ENCODE peak calls at places on chromosomes 2 and 18, in four cellular contexts. One of them, this sample, is unnamed. For H3K36me3, the result is how much of the 10 kb centered on the place peaks cover.

GRCh38 chr2:182077451-182078142 is 91.9 kb downstream of the PPP1R1C start:
- DNase-seq in HepG2: peak
- DNase-seq in GM12878: no peak
- DNase-seq in K562: peak
- DNase-seq in this sample: peak

GRCh38 chr2:227860116-227860724 is 11.2 kb upstream of the DAW1 start:
- DNase-seq in K562: no peak
- DNase-seq in HepG2: no peak
- DNase-seq in GM12878: no peak
- DNase-seq in this sample: no peak

GRCh38 chr2:209984291-209984690 is 18.1 kb upstream of the RPE start:
- DNase-seq in K562: no peak
- DNase-seq in HepG2: no peak
- DNase-seq in GM12878: no peak
- DNase-seq in this sample: no peak

GRCh38 chr2:111972955-111973565 is 74.7 kb downstream of the MERTK start:
- DNase-seq in GM12878: peak
- DNase-seq in HepG2: no peak
- DNase-seq in K562: no peak
- DNase-seq in this sample: no peak

GRCh38 chr2:78260861-78261260 is 738.7 kb upstream of the LRRTM4 start:
- DNase-seq in HepG2: peak
- DNase-seq in K562: no peak
- DNase-seq in GM12878: no peak
- DNase-seq in this sample: no peak

GRCh38 chr2:130749641-130750040 is 5.7 kb upstream of the AMER3 start:
- DNase-seq in K562: no peak
- DNase-seq in GM12878: no peak
- DNase-seq in HepG2: no peak
- DNase-seq in this sample: no peak

GRCh38 chr18:80033181-80034067 is 810 bp upstream of the RBFA start:
- DNase-seq in K562: peak
- DNase-seq in HepG2: no peak
- DNase-seq in GM12878: no peak
- DNase-seq in this sample: no peak

GRCh38 chr2:48587560-48587959 is 30.1 kb upstream of the GTF2A1L start:
- DNase-seq in HepG2: no peak
- DNase-seq in K562: no peak
- DNase-seq in GM12878: no peak
- DNase-seq in this sample: no peak

GRCh38 chr18:61606068-61606660 is 272.9 kb downstream of the CDH20 start:
- DNase-seq in K562: no peak
- DNase-seq in HepG2: no peak
- DNase-seq in GM12878: no peak
- DNase-seq in this sample: no peak

GRCh38 chr2:152790883-152791282 is 72.5 kb downstream of the ARL6IP6 start:
- DNase-seq in GM12878: no peak
- DNase-seq in K562: no peak
- DNase-seq in HepG2: no peak
- DNase-seq in this sample: no peak

GRCh38 chr2:14632133-14632936 is at the start of gene LRATD1:
- DNase-seq in HepG2: peak
- DNase-seq in GM12878: no peak
- DNase-seq in K562: peak
- DNase-seq in this sample: peak

GRCh38 chr18:68803371-68803770 is 5.5 kb downstream of the CCDC102B start:
- DNase-seq in GM12878: no peak
- DNase-seq in HepG2: no peak
- DNase-seq in K562: no peak
- DNase-seq in this sample: no peak

GRCh38 chr2:7196871-7197270 is 279.7 kb downstream of the RNF144A start:
- DNase-seq in GM12878: no peak
- DNase-seq in HepG2: no peak
- DNase-seq in K562: no peak
- DNase-seq in this sample: no peak

GRCh38 chr2:209936106-209936663 is 66.3 kb upstream of the RPE start:
- DNase-seq in K562: no peak
- DNase-seq in GM12878: no peak
- DNase-seq in HepG2: no peak
- DNase-seq in this sample: no peak

GRCh38 chr2:3023531-3023930 is 354.1 kb downstream of the EIPR1 start:
- DNase-seq in GM12878: no peak
- DNase-seq in K562: no peak
- DNase-seq in HepG2: no peak
- DNase-seq in this sample: no peak

GRCh38 chr2:3021720-3022119 is 355.9 kb downstream of the EIPR1 start:
- DNase-seq in GM12878: no peak
- DNase-seq in HepG2: no peak
- DNase-seq in K562: no peak
- DNase-seq in this sample: no peak

GRCh38 chr2:3025261-3025660 is 352.4 kb downstream of the EIPR1 start:
- DNase-seq in K562: no peak
- DNase-seq in HepG2: no peak
- DNase-seq in GM12878: no peak
- DNase-seq in this sample: no peak

GRCh38 chr2:3024401-3024935 is 353.1 kb downstream of the EIPR1 start:
- DNase-seq in GM12878: no peak
- DNase-seq in K562: no peak
- DNase-seq in HepG2: no peak
- DNase-seq in this sample: no peak

DNA sequence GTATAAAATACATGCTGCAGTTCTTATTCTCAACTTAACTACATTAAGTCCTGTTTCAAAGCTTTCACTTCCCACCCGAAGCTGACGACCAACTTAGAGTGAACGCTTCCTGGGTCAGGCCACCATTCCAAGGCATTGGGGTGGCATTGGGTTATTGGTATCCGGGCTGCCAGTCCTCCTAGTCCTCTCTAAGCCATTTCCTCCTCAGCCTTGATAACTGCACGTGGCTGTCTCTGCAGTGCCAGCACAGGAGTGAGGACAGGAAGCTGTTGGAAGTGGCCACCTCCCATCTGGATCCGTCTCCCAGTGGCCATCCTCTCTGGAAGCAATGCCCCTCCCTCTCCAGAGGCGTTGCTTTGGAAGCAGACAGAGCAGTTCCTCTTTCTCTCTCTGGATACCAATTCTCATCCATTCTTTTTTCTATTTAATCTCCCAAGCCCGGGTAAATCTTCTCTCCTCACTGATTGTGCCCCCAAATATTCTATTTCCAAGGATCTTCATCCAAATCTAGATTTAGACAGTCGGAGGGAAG is 354.7 kb downstream of the EIPR1 start:
- DNase-seq in K562: no peak
- DNase-seq in HepG2: no peak
- DNase-seq in GM12878: no peak
- DNase-seq in this sample: no peak
- TF ChIP-seq NFIC in K562: no peak
- TF ChIP-seq NFIC in HepG2: no peak
- TF ChIP-seq NFIC in GM12878: no peak
- TF ChIP-seq NFIC in this sample: no peak

DNA sequence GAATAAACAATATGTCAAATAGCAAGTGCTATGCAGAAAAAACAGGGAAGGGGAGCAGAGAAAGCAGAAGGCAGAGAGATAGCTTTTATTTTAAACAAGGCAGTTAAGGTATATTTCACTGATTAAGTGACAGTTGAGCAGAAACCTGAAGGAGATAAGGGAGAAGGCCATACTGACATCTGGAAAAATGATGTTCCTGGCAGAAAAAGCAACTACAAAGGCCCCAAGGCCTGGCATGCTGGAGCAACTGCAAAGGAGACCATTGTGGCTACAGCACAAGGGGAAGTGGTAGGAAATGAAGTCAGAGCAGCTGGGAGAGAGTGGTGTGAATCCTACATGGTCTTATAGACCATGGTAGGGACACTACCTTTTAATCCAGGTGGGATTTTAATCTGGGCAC is 8.9 kb upstream of the PCBP1 start:
- DNase-seq in K562: peak
- DNase-seq in HepG2: no peak
- DNase-seq in GM12878: no peak
- DNase-seq in this sample: no peak
- H3K36me3 ChIP-seq in K562: half or more
- H3K36me3 ChIP-seq in HepG2: under half
- H3K36me3 ChIP-seq in GM12878: under half
- H3K36me3 ChIP-seq in this sample: under half

DNA sequence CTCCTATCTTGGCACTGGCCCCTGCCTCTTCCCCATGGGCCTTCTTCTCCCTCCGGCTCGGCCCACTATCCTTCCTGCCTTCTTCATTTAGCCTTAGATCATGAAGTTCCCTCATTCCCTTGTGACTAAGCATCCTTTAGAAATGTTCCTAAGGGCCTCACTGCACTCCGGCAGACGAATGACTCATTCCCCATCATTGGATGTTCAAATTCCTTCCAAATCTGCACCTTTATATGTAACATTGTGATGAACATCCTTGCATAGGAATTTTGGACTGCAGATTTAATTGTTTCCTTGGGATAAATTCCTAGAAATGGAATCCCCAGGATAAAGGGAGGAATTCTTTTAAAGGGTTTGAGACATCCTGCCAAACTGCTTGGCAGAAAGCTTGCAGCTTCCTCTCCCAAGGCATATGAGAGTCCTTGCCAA is 19.0 kb downstream of the CRACDL start:
- DNase-seq in GM12878: no peak
- DNase-seq in HepG2: no peak
- DNase-seq in K562: no peak
- DNase-seq in this sample: no peak
- TF ChIP-seq NFIC in GM12878: no peak
- TF ChIP-seq NFIC in HepG2: no peak
- TF ChIP-seq NFIC in K562: no peak
- TF ChIP-seq NFIC in this sample: peak

GRCh38 chr2:236078675-236079255 is 89.4 kb downstream of the GBX2 start:
- DNase-seq in GM12878: no peak
- DNase-seq in K562: no peak
- DNase-seq in HepG2: no peak
- DNase-seq in this sample: no peak

GRCh38 chr2:236073246-236073645 is 94.9 kb downstream of the GBX2 start:
- DNase-seq in K562: peak
- DNase-seq in GM12878: no peak
- DNase-seq in HepG2: no peak
- DNase-seq in this sample: peak

GRCh38 chr2:236073867-236074655 is 94.1 kb downstream of the GBX2 start:
- DNase-seq in HepG2: no peak
- DNase-seq in GM12878: no peak
- DNase-seq in K562: no peak
- DNase-seq in this sample: no peak

GRCh38 chr2:236080412-236080811 is 87.8 kb downstream of the GBX2 start:
- DNase-seq in K562: no peak
- DNase-seq in GM12878: no peak
- DNase-seq in HepG2: no peak
- DNase-seq in this sample: no peak

GRCh38 chr2:236075802-236076201 is 92.4 kb downstream of the GBX2 start:
- DNase-seq in GM12878: no peak
- DNase-seq in HepG2: peak
- DNase-seq in K562: no peak
- DNase-seq in this sample: no peak
- H3K36me3 ChIP-seq in GM12878: under half
- H3K36me3 ChIP-seq in HepG2: under half
- H3K36me3 ChIP-seq in K562: under half
- H3K36me3 ChIP-seq in this sample: under half

DNA sequence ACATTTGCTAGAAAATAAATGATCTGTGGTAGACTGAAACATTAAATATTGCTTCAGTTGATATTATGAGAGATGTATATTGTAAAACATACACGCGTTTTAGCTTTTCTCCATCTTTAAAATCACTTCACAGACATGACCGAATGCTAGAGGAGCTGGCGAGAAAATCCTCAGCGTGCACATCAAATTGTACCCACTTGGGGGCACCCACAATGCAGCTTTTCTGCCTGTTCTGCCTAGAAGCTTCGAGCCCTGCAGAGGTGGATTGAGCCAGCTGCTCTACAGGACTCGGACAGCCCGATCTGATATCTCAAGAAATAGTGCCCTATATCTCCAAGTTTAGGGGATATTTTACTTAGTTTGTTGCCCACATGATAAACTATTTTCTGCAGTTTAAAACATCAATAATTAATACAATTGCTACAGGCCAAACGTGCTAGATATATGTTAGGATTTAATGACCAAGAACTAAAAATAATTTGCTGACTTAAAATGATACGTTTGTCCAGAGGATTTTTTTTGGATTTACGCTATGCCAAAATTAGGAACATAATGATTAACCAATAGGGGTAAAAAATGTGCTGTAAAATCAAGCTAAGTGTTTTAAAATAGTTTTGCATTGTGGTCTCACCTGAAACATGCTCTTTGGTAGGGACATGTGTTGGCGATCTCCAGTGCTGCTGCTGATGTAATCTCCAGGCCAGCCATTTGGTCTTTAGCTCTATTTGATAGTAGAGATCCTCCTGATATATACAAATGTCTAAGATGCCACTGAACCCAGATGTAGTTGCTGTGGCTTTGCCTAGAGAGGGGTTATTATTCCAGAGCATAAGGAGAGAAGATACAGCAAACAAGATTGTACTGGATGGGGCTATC is 22.3 kb upstream of the ATP5MC3 start:
- DNase-seq in GM12878: no peak
- DNase-seq in K562: peak
- DNase-seq in HepG2: peak
- DNase-seq in this sample: peak
- TF ChIP-seq NFIC in GM12878: no peak
- TF ChIP-seq NFIC in K562: no peak
- TF ChIP-seq NFIC in HepG2: no peak
- TF ChIP-seq NFIC in this sample: no peak

GRCh38 chr18:47858607-47859006 is 71.9 kb downstream of the SMAD2 start:
- DNase-seq in HepG2: no peak
- DNase-seq in K562: no peak
- DNase-seq in GM12878: no peak
- DNase-seq in this sample: no peak
- H3K36me3 ChIP-seq in HepG2: under half
- H3K36me3 ChIP-seq in K562: under half
- H3K36me3 ChIP-seq in GM12878: under half
- H3K36me3 ChIP-seq in this sample: half or more

GRCh38 chr2:2507471-2507997 is 176.5 kb upstream of the MYT1L start:
- DNase-seq in K562: no peak
- DNase-seq in HepG2: no peak
- DNase-seq in GM12878: no peak
- DNase-seq in this sample: no peak
- TF ChIP-seq NFIC in K562: no peak
- TF ChIP-seq NFIC in HepG2: no peak
- TF ChIP-seq NFIC in GM12878: no peak
- TF ChIP-seq NFIC in this sample: no peak

DNA sequence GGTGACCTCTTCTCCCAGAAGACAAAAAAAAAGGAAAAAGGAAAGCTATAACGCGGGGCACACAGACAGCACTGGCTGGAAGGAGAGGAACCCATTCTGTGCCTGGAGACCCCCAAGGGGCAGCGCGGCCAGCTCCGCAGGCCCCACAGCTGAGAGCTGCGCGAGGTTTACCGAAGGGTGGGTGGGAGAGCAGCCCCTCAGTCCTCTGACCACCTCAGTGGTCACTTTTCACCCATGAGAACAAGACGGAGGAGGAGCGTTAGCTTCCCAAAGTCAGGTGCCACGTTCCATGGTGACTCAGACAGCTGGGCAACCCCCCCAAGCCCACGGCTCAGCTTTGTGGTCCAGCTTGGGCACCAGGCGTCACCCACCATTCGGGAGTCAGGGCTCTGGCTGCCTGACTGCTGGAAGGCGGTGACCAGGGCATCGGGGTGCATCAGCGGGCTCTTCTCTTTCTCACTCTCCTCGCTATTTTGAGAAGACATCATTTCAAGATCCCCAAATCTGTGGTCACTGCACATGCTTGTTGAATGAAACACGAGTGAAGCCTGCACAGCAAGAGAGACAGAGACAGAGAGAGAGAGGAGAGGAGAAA is 35.2 kb downstream of the RPL31 start:
- DNase-seq in HepG2: no peak
- DNase-seq in K562: no peak
- DNase-seq in GM12878: no peak
- DNase-seq in this sample: no peak
- H3K36me3 ChIP-seq in HepG2: under half
- H3K36me3 ChIP-seq in K562: under half
- H3K36me3 ChIP-seq in GM12878: under half
- H3K36me3 ChIP-seq in this sample: under half

This sample was measured in SK-N-SH.